ENCODE peak calls at places on chromosomes 11 and 22, in five cellular contexts. P, V, G, X and J are unnamed samples.

GRCh38 chr11:104594228-104594958 is 303.9 kb downstream of the CASP12 start:
- DNase-seq in P (no peak), V (no peak), G (no peak), X (no peak), J (no peak)

GRCh38 chr11:2891291-2891690 is 5.7 kb upstream of the CDKN1C start:
- DNase-seq in P (no peak), V (no peak), G (no peak), X (no peak), J (no peak)

GRCh38 chr22:38086001-38086845 is 2.2 kb upstream of the SLC16A8 start:
- DNase-seq in P (no peak), V (no peak), G (no peak), X (peak), J (no peak)

GRCh38 chr11:11789735-11790369 is 51.9 kb upstream of the USP47 start:
- DNase-seq in P (no peak), V (no peak), G (no peak), X (no peak), J (peak)

GRCh38 chr22:42167066-42167465 is 36.5 kb upstream of the CYP2D6 start:
- DNase-seq in P (no peak), V (no peak), G (no peak), X (no peak), J (no peak)

GRCh38 chr11:131465746-131466145 is 95.3 kb downstream of the NTM start:
- DNase-seq in P (peak), V (no peak), G (no peak), X (no peak), J (no peak)

GRCh38 chr22:41648431-41648830 is 27.3 kb downstream of the XRCC6 start:
- DNase-seq in P (no peak), V (no peak), G (no peak), X (no peak), J (no peak)

GRCh38 chr11:61139391-61139790 is 21.8 kb downstream of the VPS37C start:
- DNase-seq in P (no peak), V (no peak), G (no peak), X (no peak), J (no peak)

GRCh38 chr11:118418770-118419169 is 17.4 kb downstream of the ATP5MG start:
- DNase-seq in P (no peak), V (no peak), G (no peak), X (no peak), J (no peak)

GRCh38 chr11:47004595-47005033 is 68.1 kb downstream of the CSTPP1 start:
- DNase-seq in P (peak), V (peak), G (peak), X (peak), J (peak)

GRCh38 chr11:5204787-5205186 is 4.3 kb upstream of the OR51V1 start:
- DNase-seq in P (peak), V (no peak), G (no peak), X (no peak), J (no peak)

GRCh38 chr11:116576523-116576922 is 196.3 kb downstream of the BUD13 start:
- DNase-seq in P (peak), V (no peak), G (no peak), X (no peak), J (no peak)

GRCh38 chr11:67605231-67606011 is 1.3 kb upstream of the NDUFV1 start:
- DNase-seq in P (no peak), V (no peak), G (no peak), X (no peak), J (no peak)

GRCh38 chr22:20644071-20644642 is 129.8 kb upstream of the SERPIND1 start:
- DNase-seq in P (no peak), V (no peak), G (no peak), X (peak), J (no peak)

GRCh38 chr11:75673977-75674582 is 5.2 kb upstream of the MAP6 start:
- DNase-seq in P (peak), V (no peak), G (no peak), X (no peak), J (no peak)

GRCh38 chr22:27226666-27227065 is 569.3 kb downstream of the MIAT start:
- DNase-seq in P (no peak), V (no peak), G (no peak), X (no peak), J (no peak)

GRCh38 chr22:23673826-23674690 is 16.8 kb upstream of the RGL4 start:
- DNase-seq in P (no peak), V (no peak), G (no peak), X (no peak), J (no peak)

GRCh38 chr22:28139993-28140392 is 220.9 kb upstream of the PITPNB start:
- DNase-seq in P (no peak), V (no peak), G (no peak), X (no peak), J (no peak)

GRCh38 chr22:25966448-25966913 is 202.8 kb upstream of the SEZ6L start:
- DNase-seq in P (no peak), V (no peak), G (no peak), X (no peak), J (no peak)

GRCh38 chr11:11691296-11692141 is 69.7 kb upstream of the GALNT18 start:
- DNase-seq in P (no peak), V (no peak), G (no peak), X (no peak), J (no peak)

GRCh38 chr11:22138264-22138663 is 54.6 kb upstream of the ANO5 start:
- DNase-seq in P (no peak), V (no peak), G (no peak), X (no peak), J (no peak)
- TF ChIP-seq EP300 in P (no peak), V (no peak), G (no peak), X (no peak), J (no peak)

GRCh38 chr11:69704508-69705245 is 855 bp upstream of the FGF19 start:
- DNase-seq in P (no peak), V (no peak), G (no peak), X (no peak), J (no peak)
- TF ChIP-seq POLR2AphosphoS5 in P (no peak), V (no peak), G (no peak), X (no peak), J (no peak)

GRCh38 chr11:86193297-86194095 is 51.1 kb upstream of the EED start:
- DNase-seq in P (peak), V (peak), G (peak), X (peak), J (no peak)
- TF ChIP-seq EP300 in P (no peak), V (peak), G (peak), X (no peak), J (peak)

DNA sequence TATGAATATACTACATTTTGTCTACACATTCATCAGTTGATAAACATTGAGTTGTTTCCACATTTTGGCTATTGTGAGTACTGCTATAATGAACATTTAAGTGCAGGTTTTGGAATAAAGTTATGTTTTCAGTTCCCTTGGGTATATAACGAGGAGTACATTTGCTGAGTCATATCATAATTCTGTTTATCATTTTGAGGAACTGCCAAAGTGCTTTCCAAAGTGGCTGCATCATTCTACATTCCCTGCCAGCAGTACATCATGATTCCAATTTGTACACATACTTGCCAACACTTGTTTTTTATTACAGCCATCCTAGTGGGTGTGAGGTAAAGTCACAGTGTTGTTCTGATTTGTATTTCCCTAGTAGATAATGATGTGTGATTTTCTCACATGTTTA is 1458.6 kb upstream of the TENM4 start:
- DNase-seq in P (no peak), V (no peak), G (no peak), X (no peak), J (no peak)
- TF ChIP-seq POLR2AphosphoS5 in P (no peak), V (no peak), G (no peak), X (no peak), J (no peak)